ENCODE peak calls at places on chromosomes 3 and 15, in eight cellular contexts. Y is transverse colon, J is dorsolateral prefrontal cortex, W is psoas muscle, N is PC-3, V is MM.1S, R is IMR-90, K is Peyer's patch. H is an unnamed sample. For H3K27me3, the result is how much of the 10 kb centered on the place peaks cover.

GRCh38 chr15:95215016-95215415 is 983.7 kb downstream of the MCTP2 start:
- DNase-seq in Y (no peak), J (no peak), W (no peak), N (no peak), V (no peak), R (no peak), K (no peak), H (no peak)

GRCh38 chr3:63724987-63725386 is 72.5 kb downstream of the SNTN start:
- DNase-seq in Y (no peak), J (no peak), W (no peak), N (no peak), V (no peak), R (peak), K (no peak), H (no peak)

GRCh38 chr3:190056795-190057194 is 63.9 kb downstream of the P3H2 start:
- DNase-seq in Y (no peak), J (no peak), W (no peak), N (no peak), V (no peak), R (peak), K (no peak), H (no peak)

GRCh38 chr3:157436583-157437300 is at the start of gene PTX3:
- DNase-seq in Y (no peak), J (no peak), W (peak), N (peak), V (no peak), R (peak), K (no peak), H (peak)

GRCh38 chr3:195114786-195115597 is 156.0 kb downstream of the XXYLT1 start:
- DNase-seq in Y (no peak), J (no peak), W (no peak), N (no peak), V (no peak), R (no peak), K (no peak), H (peak)

GRCh38 chr15:75532413-75533250 is 46.5 kb downstream of the PTPN9 start:
- DNase-seq in Y (peak), J (no peak), W (peak), N (peak), V (peak), R (peak), K (peak), H (no peak)

GRCh38 chr15:95812491-95812890 is 518.0 kb upstream of the NR2F2 start:
- DNase-seq in Y (no peak), J (no peak), W (no peak), N (no peak), V (no peak), R (peak), K (no peak), H (no peak)

GRCh38 chr3:172289583-172289982 is 158.7 kb downstream of the GHSR start:
- DNase-seq in Y (peak), J (no peak), W (no peak), N (no peak), V (peak), R (no peak), K (peak), H (no peak)

GRCh38 chr15:63308947-63309346 is 31.5 kb downstream of the APH1B start:
- DNase-seq in Y (no peak), J (no peak), W (no peak), N (peak), V (no peak), R (no peak), K (no peak), H (no peak)

GRCh38 chr3:169772951-169773816 is at the start of gene MYNN:
- DNase-seq in Y (peak), J (peak), W (peak), N (peak), V (peak), R (peak), K (peak), H (peak)

GRCh38 chr15:37574985-37575384 is 359.5 kb upstream of the TMCO5A start:
- DNase-seq in Y (no peak), J (no peak), W (no peak), N (peak), V (no peak), R (no peak), K (no peak), H (no peak)

GRCh38 chr15:59953392-59953883 is 50.7 kb upstream of the FOXB1 start:
- DNase-seq in Y (peak), J (no peak), W (no peak), N (no peak), V (no peak), R (no peak), K (no peak), H (no peak)

GRCh38 chr15:68812069-68812468 is 8.6 kb downstream of the ANP32A start:
- DNase-seq in Y (no peak), J (no peak), W (no peak), N (no peak), V (no peak), R (no peak), K (no peak), H (no peak)

GRCh38 chr3:25044762-25045161 is 383.3 kb upstream of the RARB start:
- DNase-seq in Y (no peak), J (no peak), W (no peak), N (no peak), V (no peak), R (no peak), K (no peak), H (no peak)

GRCh38 chr15:76947454-76947853 is 15.9 kb downstream of the RCN2 start:
- DNase-seq in Y (no peak), J (no peak), W (no peak), N (no peak), V (no peak), R (no peak), K (no peak), H (no peak)

GRCh38 chr3:60192297-60193114 is 1058.7 kb downstream of the FHIT start:
- DNase-seq in Y (no peak), J (no peak), W (no peak), N (no peak), V (no peak), R (no peak), K (no peak), H (no peak)

GRCh38 chr3:151609491-151609890 is 124.2 kb upstream of the AADACL2 start:
- DNase-seq in Y (no peak), J (no peak), W (no peak), N (no peak), V (no peak), R (no peak), K (no peak), H (no peak)

GRCh38 chr3:182300266-182300665 is 493.0 kb upstream of the ATP11B start:
- DNase-seq in Y (no peak), J (no peak), W (no peak), N (no peak), V (no peak), R (no peak), K (no peak), H (no peak)

GRCh38 chr15:47862402-47862801 is 145.1 kb downstream of the SEMA6D start:
- DNase-seq in Y (no peak), J (no peak), W (no peak), N (no peak), V (no peak), R (no peak), K (no peak), H (no peak)

GRCh38 chr3:2150576-2150975 is 51.9 kb downstream of the CNTN4 start:
- DNase-seq in Y (no peak), J (no peak), W (no peak), N (no peak), V (no peak), R (no peak), K (no peak), H (no peak)

GRCh38 chr3:25812644-25813043 is 22.8 kb downstream of the OXSM start:
- DNase-seq in Y (no peak), J (no peak), W (no peak), N (no peak), V (no peak), R (no peak), K (no peak), H (no peak)

GRCh38 chr3:185276415-185276814 is 22.6 kb upstream of the EHHADH start:
- DNase-seq in Y (no peak), J (no peak), W (no peak), N (no peak), V (no peak), R (no peak), K (no peak), H (no peak)

GRCh38 chr3:100042577-100042981 is 71.7 kb downstream of the FILIP1L start:
- DNase-seq in Y (no peak), J (no peak), W (no peak), N (peak), V (no peak), R (peak), K (no peak), H (no peak)

GRCh38 chr15:48222627-48223026 is 16.5 kb downstream of the SLC12A1 start:
- DNase-seq in Y (no peak), J (no peak), W (no peak), N (no peak), V (no peak), R (no peak), K (no peak), H (no peak)

GRCh38 chr3:62679988-62680387 is 195.2 kb downstream of the CADPS start:
- DNase-seq in Y (no peak), J (no peak), W (no peak), N (peak), V (no peak), R (no peak), K (no peak), H (no peak)

GRCh38 chr3:192902481-192903023 is 15.1 kb downstream of the MB21D2 start:
- DNase-seq in Y (no peak), J (no peak), W (no peak), N (no peak), V (no peak), R (no peak), K (peak), H (no peak)

GRCh38 chr3:37544869-37545352 is 316.8 kb upstream of the CTDSPL start:
- DNase-seq in Y (no peak), J (no peak), W (no peak), N (no peak), V (no peak), R (no peak), K (no peak), H (no peak)

GRCh38 chr3:130014526-130014925 is 40.0 kb downstream of the TRH start:
- DNase-seq in Y (no peak), J (no peak), W (peak), N (no peak), V (no peak), R (peak), K (no peak), H (no peak)

GRCh38 chr3:4864503-4864902 is 114.7 kb upstream of the BHLHE40 start:
- DNase-seq in Y (no peak), J (no peak), W (no peak), N (no peak), V (no peak), R (no peak), K (no peak), H (no peak)

DNA sequence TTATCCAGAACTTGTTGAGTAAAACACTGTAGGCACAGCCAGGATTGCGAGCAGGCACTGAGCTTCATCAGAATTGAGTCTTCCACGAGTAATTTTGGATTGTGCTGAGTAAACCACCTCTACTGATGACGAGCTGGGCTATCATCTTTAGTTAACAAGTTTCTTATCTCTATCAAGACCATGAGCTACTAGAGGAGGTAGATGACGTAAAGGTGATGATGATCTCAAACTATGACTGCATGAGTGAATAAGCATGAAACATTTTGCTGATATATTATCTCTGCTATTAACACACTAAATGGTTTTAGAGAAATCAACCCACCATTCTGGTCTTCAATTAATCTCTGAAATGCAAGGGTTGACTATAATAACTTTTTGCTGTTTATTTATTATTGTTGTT is 506.0 kb downstream of the GBE1 start:
- DNase-seq in Y (no peak), J (no peak), W (no peak), N (no peak), V (no peak), R (no peak), K (no peak), H (no peak)
- H3K4me3 ChIP-seq in Y (no peak), J (no peak), W (no peak), N (no peak), V (no peak), R (no peak), K (no peak), H (no peak)

GRCh38 chr3:116337229-116337628 is 108.1 kb downstream of the LSAMP start:
- DNase-seq in Y (no peak), J (no peak), W (no peak), N (peak), V (no peak), R (no peak), K (no peak), H (no peak)
- TF ChIP-seq CTCF in Y (no peak), J (no peak), W (no peak), N (peak), V (peak), R (peak), K (no peak), H (no peak)

GRCh38 chr3:12132881-12133280 is 25.8 kb downstream of the TIMP4 start:
- DNase-seq in Y (no peak), J (no peak), W (no peak), N (no peak), V (no peak), R (no peak), K (no peak), H (no peak)

GRCh38 chr3:12127366-12127765 is 31.3 kb downstream of the TIMP4 start:
- DNase-seq in Y (no peak), J (no peak), W (no peak), N (no peak), V (no peak), R (no peak), K (no peak), H (no peak)

GRCh38 chr3:12136371-12136770 is 22.3 kb downstream of the TIMP4 start:
- DNase-seq in Y (no peak), J (no peak), W (no peak), N (no peak), V (no peak), R (no peak), K (no peak), H (no peak)

GRCh38 chr3:12135029-12135634 is 23.6 kb downstream of the TIMP4 start:
- DNase-seq in Y (peak), J (peak), W (peak), N (peak), V (peak), R (peak), K (peak), H (peak)

GRCh38 chr3:12131351-12131750 is 27.4 kb downstream of the TIMP4 start:
- DNase-seq in Y (no peak), J (no peak), W (no peak), N (no peak), V (no peak), R (no peak), K (no peak), H (no peak)
- H3K27me3 ChIP-seq in Y (under half), J (under half), W (under half), N (under half), V (under half), R (under half), K (under half), H (under half)

DNA sequence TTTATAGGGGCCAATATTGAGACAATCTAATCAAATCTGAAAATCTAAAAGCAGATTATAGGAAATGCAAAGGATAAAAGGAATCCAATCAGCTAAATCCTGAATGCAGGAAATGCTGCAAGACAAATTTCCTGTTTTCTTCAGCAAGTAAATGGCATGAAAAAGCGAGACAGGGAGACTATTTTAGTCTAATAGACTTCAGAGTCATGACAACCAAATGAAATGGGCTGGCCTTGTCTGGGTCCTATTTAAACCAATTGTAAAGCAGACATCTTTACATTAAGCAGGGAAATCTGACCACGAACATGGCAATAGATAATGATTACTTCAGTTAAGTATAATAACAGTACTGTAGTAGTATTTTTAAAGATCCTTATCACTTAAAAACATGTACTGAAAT is 2.1 kb downstream of the DBR1 start:
- DNase-seq in Y (no peak), J (no peak), W (no peak), N (no peak), V (no peak), R (no peak), K (no peak), H (no peak)
- H3K4me3 ChIP-seq in Y (no peak), J (no peak), W (no peak), N (no peak), V (no peak), R (no peak), K (no peak), H (no peak)

DNA sequence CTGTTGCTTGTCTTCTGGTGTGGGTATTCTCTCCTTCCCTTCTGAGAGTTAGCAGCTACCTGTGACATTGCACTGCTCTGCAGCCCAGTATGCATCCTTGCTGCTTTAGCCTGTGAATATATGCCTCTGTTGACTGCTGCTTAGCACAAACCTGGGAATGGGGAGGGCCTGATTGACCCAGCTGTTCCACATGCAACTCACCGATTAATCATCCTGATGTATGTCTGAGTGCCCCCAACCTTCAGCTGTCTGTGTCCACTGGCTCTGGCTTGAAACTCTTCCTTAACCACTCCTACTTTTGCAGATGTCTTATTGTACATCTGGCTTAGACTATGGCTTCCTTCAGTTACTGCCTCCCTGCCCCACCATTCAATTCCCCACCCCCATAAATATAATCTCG is 119.1 kb downstream of the RASA2 start:
- DNase-seq in Y (no peak), J (no peak), W (no peak), N (no peak), V (no peak), R (peak), K (no peak), H (no peak)
- TF ChIP-seq CTCF in Y (no peak), J (no peak), W (no peak), N (no peak), V (no peak), R (no peak), K (no peak), H (no peak)

GRCh38 chr3:13624021-13624420 is 75.1 kb downstream of the FBLN2 start:
- DNase-seq in Y (no peak), J (no peak), W (no peak), N (no peak), V (no peak), R (no peak), K (no peak), H (no peak)
- H3K27me3 ChIP-seq in Y (under half), J (under half), W (under half), N (under half), V (half or more), R (under half), K (under half), H (under half)

GRCh38 chr15:25985179-25985578 is 122.1 kb upstream of the ATP10A start:
- DNase-seq in Y (no peak), J (no peak), W (no peak), N (no peak), V (no peak), R (no peak), K (no peak), H (no peak)
- H3K4me3 ChIP-seq in Y (no peak), J (no peak), W (no peak), N (no peak), V (no peak), R (no peak), K (no peak), H (no peak)

GRCh38 chr3:84510007-84510406 is 448.8 kb upstream of the CADM2 start:
- DNase-seq in Y (no peak), J (no peak), W (no peak), N (no peak), V (no peak), R (no peak), K (no peak), H (no peak)
- TF ChIP-seq CTCF in Y (no peak), J (no peak), W (no peak), N (no peak), V (no peak), R (no peak), K (no peak), H (no peak)